ENCODE peak calls at places on chromosomes 11 and 22, in five cellular contexts. One of them, this sample, is unnamed.

GRCh38 chr11:89458646-89459045 is 32.5 kb downstream of the NOX4 start:
- DNase-seq in pancreas: no peak
- DNase-seq in thoracic aorta: no peak
- DNase-seq in tibial nerve: no peak
- DNase-seq in MM.1S: no peak
- DNase-seq in this sample: no peak

GRCh38 chr22:25750569-25751173 is 8.7 kb downstream of the MYO18B start:
- DNase-seq in pancreas: no peak
- DNase-seq in MM.1S: no peak
- DNase-seq in tibial nerve: no peak
- DNase-seq in thoracic aorta: no peak
- DNase-seq in this sample: no peak

GRCh38 chr11:111402411-111402810 is 23.3 kb upstream of the POU2AF1 start:
- DNase-seq in pancreas: no peak
- DNase-seq in thoracic aorta: no peak
- DNase-seq in tibial nerve: no peak
- DNase-seq in MM.1S: no peak
- DNase-seq in this sample: no peak

GRCh38 chr11:128482512-128483191 is 104.7 kb downstream of the ETS1 start:
- DNase-seq in thoracic aorta: no peak
- DNase-seq in MM.1S: no peak
- DNase-seq in pancreas: no peak
- DNase-seq in tibial nerve: no peak
- DNase-seq in this sample: peak; percentile 73

GRCh38 chr22:27778299-27779090 is 23.1 kb downstream of the MN1 start:
- DNase-seq in tibial nerve: no peak
- DNase-seq in pancreas: no peak
- DNase-seq in thoracic aorta: no peak
- DNase-seq in MM.1S: no peak
- DNase-seq in this sample: no peak

GRCh38 chr22:41619979-41620645 is 731 bp downstream of the DESI1 start:
- DNase-seq in thoracic aorta: no peak
- DNase-seq in pancreas: peak; percentile 85
- DNase-seq in MM.1S: peak; percentile 59
- DNase-seq in tibial nerve: no peak
- DNase-seq in this sample: no peak

GRCh38 chr11:70109006-70109405 is 30.9 kb downstream of the ANO1 start:
- DNase-seq in thoracic aorta: no peak
- DNase-seq in tibial nerve: no peak
- DNase-seq in pancreas: peak; percentile 17
- DNase-seq in MM.1S: no peak
- DNase-seq in this sample: peak; percentile 59

GRCh38 chr22:31253949-31254348 is 38.3 kb downstream of the PIK3IP1 start:
- DNase-seq in MM.1S: no peak
- DNase-seq in thoracic aorta: no peak
- DNase-seq in tibial nerve: no peak
- DNase-seq in pancreas: peak; percentile 93
- DNase-seq in this sample: no peak

GRCh38 chr22:48580481-48580970 is 1247.1 kb downstream of the BRD1 start:
- DNase-seq in MM.1S: no peak
- DNase-seq in pancreas: peak; percentile 17
- DNase-seq in tibial nerve: no peak
- DNase-seq in thoracic aorta: no peak
- DNase-seq in this sample: no peak

GRCh38 chr11:102177974-102178631 is 67.9 kb downstream of the YAP1 start:
- DNase-seq in pancreas: no peak
- DNase-seq in MM.1S: no peak
- DNase-seq in tibial nerve: no peak
- DNase-seq in thoracic aorta: no peak
- DNase-seq in this sample: peak; percentile 51

GRCh38 chr22:31944700-31945477 is 554 bp downstream of the YWHAH start:
- DNase-seq in pancreas: no peak
- DNase-seq in tibial nerve: peak; percentile 33
- DNase-seq in thoracic aorta: no peak
- DNase-seq in MM.1S: peak; percentile 30
- DNase-seq in this sample: no peak

GRCh38 chr11:69292221-69292648 is 1.7 kb upstream of the MYEOV start:
- DNase-seq in MM.1S: peak; percentile 11
- DNase-seq in thoracic aorta: no peak
- DNase-seq in pancreas: peak; percentile 43
- DNase-seq in tibial nerve: no peak
- DNase-seq in this sample: no peak

GRCh38 chr11:36056160-36056751 is 112.4 kb downstream of the LDLRAD3 start:
- DNase-seq in thoracic aorta: no peak
- DNase-seq in tibial nerve: no peak
- DNase-seq in pancreas: no peak
- DNase-seq in MM.1S: no peak
- DNase-seq in this sample: no peak

GRCh38 chr22:35070451-35071093 is 4.6 kb downstream of the ISX start:
- DNase-seq in MM.1S: no peak
- DNase-seq in tibial nerve: no peak
- DNase-seq in thoracic aorta: no peak
- DNase-seq in pancreas: no peak
- DNase-seq in this sample: no peak

GRCh38 chr22:44162960-44163359 is 17.8 kb upstream of the PARVG start:
- DNase-seq in MM.1S: no peak
- DNase-seq in thoracic aorta: no peak
- DNase-seq in pancreas: peak; percentile 20
- DNase-seq in tibial nerve: no peak
- DNase-seq in this sample: no peak

GRCh38 chr11:67500818-67501584 is 4.2 kb downstream of the PITPNM1 start:
- DNase-seq in tibial nerve: no peak
- DNase-seq in thoracic aorta: no peak
- DNase-seq in pancreas: peak; percentile 42
- DNase-seq in MM.1S: no peak
- DNase-seq in this sample: no peak

GRCh38 chr22:46835693-46836092 is 73.2 kb downstream of the TBC1D22A start:
- DNase-seq in MM.1S: no peak
- DNase-seq in pancreas: no peak
- DNase-seq in tibial nerve: no peak
- DNase-seq in thoracic aorta: no peak
- DNase-seq in this sample: no peak

GRCh38 chr11:15651782-15652181 is 537.1 kb downstream of the INSC start:
- DNase-seq in pancreas: no peak
- DNase-seq in thoracic aorta: no peak
- DNase-seq in tibial nerve: no peak
- DNase-seq in MM.1S: no peak
- DNase-seq in this sample: no peak

GRCh38 chr22:24926849-24927579 is 19.5 kb downstream of the LHFPL7 start:
- DNase-seq in MM.1S: no peak
- DNase-seq in thoracic aorta: no peak
- DNase-seq in pancreas: no peak
- DNase-seq in tibial nerve: no peak
- DNase-seq in this sample: no peak

GRCh38 chr11:27839226-27839913 is 139.1 kb upstream of the BDNF start:
- DNase-seq in thoracic aorta: no peak
- DNase-seq in tibial nerve: no peak
- DNase-seq in MM.1S: peak; percentile 45
- DNase-seq in pancreas: no peak
- DNase-seq in this sample: peak; percentile 23

GRCh38 chr22:37741312-37741795 is 44.5 kb downstream of the TRIOBP start:
- DNase-seq in pancreas: no peak
- DNase-seq in tibial nerve: peak; percentile 86
- DNase-seq in MM.1S: no peak
- DNase-seq in thoracic aorta: no peak
- DNase-seq in this sample: peak; percentile 92

GRCh38 chr11:15775051-15775541 is 581.2 kb downstream of the SOX6 start:
- DNase-seq in MM.1S: no peak
- DNase-seq in pancreas: no peak
- DNase-seq in tibial nerve: no peak
- DNase-seq in thoracic aorta: no peak
- DNase-seq in this sample: no peak

GRCh38 chr11:73001615-73002014 is 140.5 kb downstream of the FCHSD2 start:
- DNase-seq in tibial nerve: no peak
- DNase-seq in thoracic aorta: no peak
- DNase-seq in pancreas: no peak
- DNase-seq in MM.1S: no peak
- DNase-seq in this sample: no peak

GRCh38 chr22:38249803-38250641 is 22.8 kb downstream of the TMEM184B start:
- DNase-seq in thoracic aorta: no peak
- DNase-seq in pancreas: no peak
- DNase-seq in tibial nerve: no peak
- DNase-seq in MM.1S: no peak
- DNase-seq in this sample: no peak

GRCh38 chr11:18245396-18245795 is 3.1 kb downstream of the SAA2 start:
- DNase-seq in pancreas: no peak
- DNase-seq in thoracic aorta: no peak
- DNase-seq in MM.1S: no peak
- DNase-seq in tibial nerve: no peak
- DNase-seq in this sample: no peak

GRCh38 chr11:42770444-42771065 is 541.2 kb upstream of the API5 start:
- DNase-seq in MM.1S: peak; percentile 41
- DNase-seq in thoracic aorta: no peak
- DNase-seq in tibial nerve: no peak
- DNase-seq in pancreas: no peak
- DNase-seq in this sample: no peak

GRCh38 chr11:34926831-34927132 is 10.4 kb downstream of the PDHX start:
- DNase-seq in thoracic aorta: no peak
- DNase-seq in MM.1S: no peak
- DNase-seq in tibial nerve: no peak
- DNase-seq in pancreas: no peak
- DNase-seq in this sample: no peak

GRCh38 chr11:71562120-71562519 is 3.2 kb upstream of the KRTAP5-10 start:
- DNase-seq in pancreas: no peak
- DNase-seq in tibial nerve: no peak
- DNase-seq in thoracic aorta: no peak
- DNase-seq in MM.1S: no peak
- DNase-seq in this sample: no peak

GRCh38 chr11:71564430-71564829 is 933 bp upstream of the KRTAP5-10 start:
- DNase-seq in tibial nerve: no peak
- DNase-seq in thoracic aorta: no peak
- DNase-seq in MM.1S: no peak
- DNase-seq in pancreas: no peak
- DNase-seq in this sample: no peak

GRCh38 chr11:71565263-71565662 is at the start of gene KRTAP5-10:
- DNase-seq in pancreas: no peak
- DNase-seq in thoracic aorta: no peak
- DNase-seq in MM.1S: no peak
- DNase-seq in tibial nerve: no peak
- DNase-seq in this sample: no peak

GRCh38 chr11:71566081-71566620 is 788 bp downstream of the KRTAP5-10 start:
- DNase-seq in pancreas: no peak
- DNase-seq in thoracic aorta: no peak
- DNase-seq in MM.1S: no peak
- DNase-seq in tibial nerve: no peak
- DNase-seq in this sample: no peak

GRCh38 chr11:71563401-71563800 is 2.0 kb upstream of the KRTAP5-10 start:
- DNase-seq in MM.1S: peak; percentile 38
- DNase-seq in pancreas: no peak
- DNase-seq in tibial nerve: no peak
- DNase-seq in thoracic aorta: no peak
- DNase-seq in this sample: no peak
- TF ChIP-seq CTCF in MM.1S: peak; percentile 47
- TF ChIP-seq CTCF in pancreas: no peak
- TF ChIP-seq CTCF in tibial nerve: no peak
- TF ChIP-seq CTCF in thoracic aorta: no peak
- TF ChIP-seq CTCF in this sample: peak; percentile 48

DNA sequence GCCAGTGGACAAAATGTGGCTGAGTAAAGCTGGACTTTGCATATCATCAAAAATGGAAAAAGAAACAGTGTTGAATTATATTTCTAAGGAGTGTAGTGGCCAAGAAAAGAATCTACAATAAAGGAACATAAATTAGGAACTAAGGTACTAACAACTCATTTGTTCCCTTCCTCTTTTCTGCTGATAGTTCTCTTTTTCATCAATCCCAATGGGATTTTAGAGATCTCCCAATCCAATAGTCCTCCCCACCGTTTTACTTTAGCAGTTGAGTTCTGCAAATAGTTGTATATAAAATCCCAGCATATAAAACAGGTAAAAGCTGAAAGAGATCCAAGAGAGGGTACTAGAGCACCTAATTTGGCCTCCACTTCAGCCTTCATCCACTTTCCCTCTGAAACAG is 2.0 kb downstream of the PRCP start:
- DNase-seq in tibial nerve: no peak
- DNase-seq in thoracic aorta: no peak
- DNase-seq in MM.1S: no peak
- DNase-seq in pancreas: no peak
- DNase-seq in this sample: no peak
- H3K4me3 ChIP-seq in tibial nerve: no peak overlapping the region
- H3K4me3 ChIP-seq in thoracic aorta: no peak overlapping the region
- H3K4me3 ChIP-seq in MM.1S: no peak overlapping the region
- H3K4me3 ChIP-seq in pancreas: no peak overlapping the region
- H3K4me3 ChIP-seq in this sample: no peak overlapping the region

GRCh38 chr22:50641696-50642607 is 14.0 kb upstream of the ARSA start:
- DNase-seq in thoracic aorta: no peak
- DNase-seq in MM.1S: no peak
- DNase-seq in tibial nerve: no peak
- DNase-seq in pancreas: no peak
- DNase-seq in this sample: no peak
- TF ChIP-seq CTCF in thoracic aorta: no peak
- TF ChIP-seq CTCF in MM.1S: peak; percentile 6
- TF ChIP-seq CTCF in tibial nerve: peak; percentile 37
- TF ChIP-seq CTCF in pancreas: no peak
- TF ChIP-seq CTCF in this sample: peak; percentile 40

GRCh38 chr22:23690713-23691112 is at the start of gene RGL4:
- DNase-seq in tibial nerve: peak; percentile 4
- DNase-seq in pancreas: no peak
- DNase-seq in thoracic aorta: no peak
- DNase-seq in MM.1S: no peak
- DNase-seq in this sample: no peak
- H3K4me3 ChIP-seq in tibial nerve: no peak within 1 kb of the TSS
- H3K4me3 ChIP-seq in pancreas: no peak within 1 kb of the TSS
- H3K4me3 ChIP-seq in thoracic aorta: no peak within 1 kb of the TSS
- H3K4me3 ChIP-seq in MM.1S: no peak within 1 kb of the TSS
- H3K4me3 ChIP-seq in this sample: no peak within 1 kb of the TSS

GRCh38 chr11:121559812-121560211 is 107.0 kb upstream of the SORL1-AS1 start:
- DNase-seq in pancreas: no peak
- DNase-seq in tibial nerve: no peak
- DNase-seq in MM.1S: no peak
- DNase-seq in thoracic aorta: no peak
- DNase-seq in this sample: no peak
- TF ChIP-seq CTCF in pancreas: no peak
- TF ChIP-seq CTCF in tibial nerve: no peak
- TF ChIP-seq CTCF in MM.1S: no peak
- TF ChIP-seq CTCF in thoracic aorta: no peak
- TF ChIP-seq CTCF in this sample: no peak

This sample was measured in astrocyte of the cerebellum.